ENCODE peak calls at places on chromosomes 16 and 17, in eight cellular contexts. T is stomach; V is dorsolateral prefrontal cortex; E is ovary; K is AG04450; X is CD8-positive, alpha-beta T cell; J is heart right ventricle; R is naive thymus-derived CD4-positive, alpha-beta T cell. Q is an unnamed sample. For H3K27me3, the result is how much of the 10 kb centered on the place peaks cover.

GRCh38 chr17:60127068-60128064 is 22.4 kb upstream of the CA4 start:
- DNase-seq in T (no peak), V (no peak), E (no peak), K (no peak), X (no peak), J (no peak), R (no peak), Q (peak)

GRCh38 chr16:59698341-59698979 is 964.3 kb upstream of the GOT2 start:
- DNase-seq in T (no peak), V (no peak), E (no peak), K (no peak), X (no peak), J (no peak), R (no peak), Q (no peak)

GRCh38 chr17:71325886-71326285 is 794.9 kb upstream of the SOX9 start:
- DNase-seq in T (no peak), V (no peak), E (no peak), K (no peak), X (no peak), J (no peak), R (no peak), Q (no peak)

GRCh38 chr16:4283939-4284338 is 11.1 kb upstream of the TFAP4 start:
- DNase-seq in T (no peak), V (no peak), E (no peak), K (no peak), X (no peak), J (no peak), R (no peak), Q (no peak)

GRCh38 chr17:14468858-14469257 is 168.0 kb downstream of the HS3ST3B1 start:
- DNase-seq in T (no peak), V (no peak), E (no peak), K (no peak), X (no peak), J (no peak), R (no peak), Q (no peak)

GRCh38 chr16:79334127-79334526 is 266.4 kb downstream of the MAF start:
- DNase-seq in T (no peak), V (no peak), E (no peak), K (no peak), X (no peak), J (no peak), R (no peak), Q (no peak)

GRCh38 chr17:73722163-73722562 is 77.9 kb upstream of the SDK2 start:
- DNase-seq in T (no peak), V (no peak), E (no peak), K (no peak), X (peak), J (no peak), R (peak), Q (no peak)

GRCh38 chr17:36592316-36592710 is 634 bp downstream of the DHRS11 start:
- DNase-seq in T (no peak), V (peak), E (peak), K (no peak), X (no peak), J (peak), R (no peak), Q (no peak)

GRCh38 chr17:82237746-82238561 is 9.1 kb downstream of the SLC16A3 start:
- DNase-seq in T (no peak), V (peak), E (peak), K (no peak), X (no peak), J (no peak), R (no peak), Q (no peak)

GRCh38 chr16:22638393-22639206 is 127.9 kb downstream of the NPIPB5 start:
- DNase-seq in T (no peak), V (no peak), E (no peak), K (no peak), X (no peak), J (no peak), R (no peak), Q (no peak)

GRCh38 chr16:57757883-57758282 is 22.3 kb downstream of the KATNB1 start:
- DNase-seq in T (no peak), V (no peak), E (no peak), K (no peak), X (no peak), J (no peak), R (no peak), Q (no peak)

GRCh38 chr17:56274491-56274890 is 121.2 kb downstream of the ANKFN1 start:
- DNase-seq in T (no peak), V (no peak), E (no peak), K (no peak), X (no peak), J (no peak), R (no peak), Q (no peak)
- H3K27me3 ChIP-seq in T (under half), V (under half), E (under half), K (under half), X (under half), J (under half), R (under half), Q (under half)

GRCh38 chr16:85380905-85381737 is 232.0 kb upstream of the GSE1 start:
- DNase-seq in T (no peak), V (no peak), E (no peak), K (no peak), X (no peak), J (no peak), R (no peak), Q (no peak)
- H3K27me3 ChIP-seq in T (under half), V (under half), E (under half), K (under half), X (under half), J (under half), R (under half), Q (under half)

DNA sequence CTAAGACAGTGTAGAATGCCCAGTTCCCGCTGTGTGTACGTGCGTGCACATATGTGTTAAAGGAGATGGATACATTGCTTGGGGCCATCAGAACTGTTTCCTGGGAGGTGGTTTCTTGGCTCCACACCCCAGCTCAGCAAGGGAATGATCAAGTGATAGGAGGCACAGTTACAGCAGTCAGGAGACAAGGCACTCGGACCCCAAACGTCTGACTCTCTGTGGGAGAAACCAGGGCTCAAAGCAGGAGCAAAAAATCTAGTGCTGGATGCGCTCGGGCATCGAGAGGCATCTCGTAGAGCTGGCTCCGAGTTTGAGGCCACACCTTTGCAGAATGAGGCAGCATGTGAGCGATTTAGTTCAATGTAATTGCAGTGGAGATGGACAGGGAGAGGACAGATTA is 71.9 kb downstream of the RBBP6 start:
- DNase-seq in T (no peak), V (no peak), E (no peak), K (no peak), X (no peak), J (no peak), R (no peak), Q (no peak)
- H3K27me3 ChIP-seq in T (under half), V (under half), E (under half), K (under half), X (under half), J (under half), R (under half), Q (under half)

DNA sequence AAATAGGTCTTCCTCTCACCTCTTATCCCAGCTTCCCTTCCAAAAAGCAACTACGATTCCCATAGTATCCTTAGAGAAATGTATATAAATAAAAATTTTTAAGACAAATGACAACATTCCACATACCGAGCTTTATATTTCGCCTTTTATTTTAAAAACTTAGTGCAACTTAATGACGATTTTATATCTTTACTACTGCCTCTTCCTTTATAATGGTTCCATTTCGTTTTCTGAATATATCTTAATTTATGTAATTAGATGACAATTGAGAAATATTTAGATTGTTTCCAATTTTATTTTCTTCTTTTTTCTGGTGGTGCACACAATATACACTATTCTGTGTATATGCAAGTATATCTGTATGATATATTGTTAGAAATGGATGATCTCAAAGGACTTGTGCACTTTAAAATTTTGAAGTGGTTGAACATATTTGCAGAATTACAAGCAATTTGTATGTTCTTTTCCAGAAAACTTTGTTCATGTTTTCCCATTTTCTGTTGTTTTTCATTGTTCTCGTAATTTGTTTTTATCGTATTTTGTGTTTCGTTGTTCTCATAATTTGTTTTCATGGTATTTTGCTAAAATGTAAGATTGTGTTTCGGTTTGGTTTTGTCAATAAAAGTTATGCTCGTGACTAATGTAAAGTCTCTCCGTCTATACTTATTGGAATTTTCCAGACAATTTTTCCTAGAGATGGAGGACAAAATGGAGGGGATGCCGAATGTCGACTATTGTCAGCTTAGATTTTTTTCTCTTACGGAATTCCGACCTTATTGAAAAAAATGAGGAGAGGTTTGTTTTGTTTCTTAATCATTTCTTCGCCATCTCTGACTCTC is 20.4 kb upstream of the HOXB13 start:
- DNase-seq in T (no peak), V (no peak), E (no peak), K (no peak), X (no peak), J (no peak), R (no peak), Q (no peak)
- H3K27me3 ChIP-seq in T (half or more), V (half or more), E (under half), K (half or more), X (half or more), J (half or more), R (under half), Q (half or more)

DNA sequence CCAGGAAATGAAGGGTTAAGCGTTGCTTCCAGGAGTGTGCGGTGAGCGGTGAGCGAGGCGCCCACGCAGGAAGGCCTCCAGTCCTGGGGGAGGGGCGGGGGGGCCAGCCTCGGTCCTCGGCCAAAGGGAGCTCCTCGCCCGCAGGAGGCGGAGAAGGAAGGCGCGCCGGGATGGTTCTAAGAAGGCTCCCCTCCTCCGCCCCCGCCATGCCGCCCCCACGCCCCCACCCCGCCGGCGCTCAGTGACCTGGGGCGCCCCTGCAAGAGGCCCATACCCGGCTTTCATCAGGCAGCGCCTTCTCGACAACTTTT is 2.2 kb downstream of the RBFOX3 start:
- DNase-seq in T (no peak), V (no peak), E (no peak), K (no peak), X (no peak), J (no peak), R (no peak), Q (no peak)
- H3K27me3 ChIP-seq in T (half or more), V (half or more), E (under half), K (under half), X (under half), J (half or more), R (under half), Q (under half)

GRCh38 chr17:48639982-48640857 is 14.1 kb upstream of the HOXB9 start:
- DNase-seq in T (no peak), V (no peak), E (no peak), K (no peak), X (no peak), J (no peak), R (no peak), Q (no peak)

GRCh38 chr17:48642059-48642842 is 16.1 kb upstream of the HOXB9 start:
- DNase-seq in T (no peak), V (no peak), E (no peak), K (no peak), X (no peak), J (no peak), R (no peak), Q (no peak)

GRCh38 chr17:48640858-48641180 is 14.7 kb upstream of the HOXB9 start:
- DNase-seq in T (no peak), V (no peak), E (no peak), K (no peak), X (no peak), J (no peak), R (no peak), Q (no peak)

GRCh38 chr17:48642843-48643696 is 16.9 kb upstream of the HOXB9 start:
- DNase-seq in T (no peak), V (no peak), E (no peak), K (no peak), X (no peak), J (no peak), R (no peak), Q (no peak)

GRCh38 chr17:48641541-48642058 is 15.4 kb upstream of the HOXB9 start:
- DNase-seq in T (no peak), V (no peak), E (no peak), K (no peak), X (no peak), J (no peak), R (no peak), Q (no peak)
- H3K27me3 ChIP-seq in T (half or more), V (half or more), E (under half), K (half or more), X (half or more), J (half or more), R (under half), Q (under half)

DNA sequence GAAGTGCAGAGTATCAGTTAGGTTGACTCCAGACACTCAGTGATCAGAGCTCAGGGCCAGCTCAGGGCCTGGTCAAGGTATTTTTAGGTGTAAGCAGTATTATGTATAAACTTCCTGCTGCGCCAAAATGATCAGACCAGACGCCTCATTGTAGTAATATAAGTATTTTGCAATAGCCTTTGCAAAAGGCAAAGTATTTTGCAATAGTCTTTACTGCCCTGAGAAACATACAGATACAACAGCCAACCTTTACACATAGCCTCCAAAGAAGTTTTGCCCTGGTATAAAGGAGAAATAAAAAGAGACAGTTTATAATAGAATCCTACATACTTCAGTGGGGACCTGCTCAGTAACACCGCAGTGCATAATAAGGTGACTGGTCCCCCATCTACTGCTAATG is 333.0 kb upstream of the EEF2KMT start:
- DNase-seq in T (no peak), V (no peak), E (no peak), K (no peak), X (no peak), J (no peak), R (no peak), Q (no peak)
- H3K27me3 ChIP-seq in T (under half), V (under half), E (under half), K (under half), X (under half), J (under half), R (under half), Q (under half)